ENCODE peak calls at places on chromosomes 3 and 15, in nine cellular contexts. One of them, this sample, is unnamed.

GRCh38 chr3:42880601-42881451 is 5.1 kb upstream of the CYP8B1 start:
- DNase-seq in fibroblast of the conjunctiva: peak
- DNase-seq in COR-L47: peak
- DNase-seq in stimulated activated CD4-positive, alpha-beta T cell treated with anti-CD3 and anti-CD28 coated beads, TNF-alpha, amount 100 ng/mL, for 1 hour: peak
- DNase-seq in HCEC 1CT: peak
- DNase-seq in fibroblast of mammary gland: peak
- DNase-seq in activated B cell treated with CpG ODN at 0.5 μM for 24 hours: peak
- DNase-seq in Daoy: peak
- DNase-seq in AG08395: peak
- DNase-seq in this sample: peak

GRCh38 chr3:98166396-98166795 is at the start of gene OR5H15:
- DNase-seq in fibroblast of the conjunctiva: no peak
- DNase-seq in COR-L47: no peak
- DNase-seq in stimulated activated CD4-positive, alpha-beta T cell treated with anti-CD3 and anti-CD28 coated beads, TNF-alpha, amount 100 ng/mL, for 1 hour: no peak
- DNase-seq in HCEC 1CT: no peak
- DNase-seq in fibroblast of mammary gland: no peak
- DNase-seq in activated B cell treated with CpG ODN at 0.5 μM for 24 hours: no peak
- DNase-seq in Daoy: no peak
- DNase-seq in AG08395: no peak
- DNase-seq in this sample: no peak

GRCh38 chr3:172087827-172088580 is 48.6 kb downstream of the FNDC3B start:
- DNase-seq in fibroblast of the conjunctiva: no peak
- DNase-seq in COR-L47: no peak
- DNase-seq in stimulated activated CD4-positive, alpha-beta T cell treated with anti-CD3 and anti-CD28 coated beads, TNF-alpha, amount 100 ng/mL, for 1 hour: no peak
- DNase-seq in HCEC 1CT: no peak
- DNase-seq in fibroblast of mammary gland: no peak
- DNase-seq in activated B cell treated with CpG ODN at 0.5 μM for 24 hours: no peak
- DNase-seq in Daoy: no peak
- DNase-seq in AG08395: no peak
- DNase-seq in this sample: no peak

GRCh38 chr3:138220788-138221187 is 33.7 kb downstream of the ARMC8 start:
- DNase-seq in fibroblast of the conjunctiva: no peak
- DNase-seq in COR-L47: no peak
- DNase-seq in stimulated activated CD4-positive, alpha-beta T cell treated with anti-CD3 and anti-CD28 coated beads, TNF-alpha, amount 100 ng/mL, for 1 hour: no peak
- DNase-seq in HCEC 1CT: peak
- DNase-seq in fibroblast of mammary gland: peak
- DNase-seq in activated B cell treated with CpG ODN at 0.5 μM for 24 hours: no peak
- DNase-seq in Daoy: peak
- DNase-seq in AG08395: no peak
- DNase-seq in this sample: no peak

GRCh38 chr15:66862111-66862815 is 160.2 kb downstream of the SMAD6 start:
- DNase-seq in fibroblast of the conjunctiva: no peak
- DNase-seq in COR-L47: no peak
- DNase-seq in stimulated activated CD4-positive, alpha-beta T cell treated with anti-CD3 and anti-CD28 coated beads, TNF-alpha, amount 100 ng/mL, for 1 hour: no peak
- DNase-seq in HCEC 1CT: peak
- DNase-seq in fibroblast of mammary gland: peak
- DNase-seq in activated B cell treated with CpG ODN at 0.5 μM for 24 hours: no peak
- DNase-seq in Daoy: peak
- DNase-seq in AG08395: peak
- DNase-seq in this sample: peak

GRCh38 chr15:78934063-78935023 is 10.5 kb downstream of the CTSH start:
- DNase-seq in fibroblast of the conjunctiva: no peak
- DNase-seq in COR-L47: no peak
- DNase-seq in stimulated activated CD4-positive, alpha-beta T cell treated with anti-CD3 and anti-CD28 coated beads, TNF-alpha, amount 100 ng/mL, for 1 hour: no peak
- DNase-seq in HCEC 1CT: no peak
- DNase-seq in fibroblast of mammary gland: no peak
- DNase-seq in activated B cell treated with CpG ODN at 0.5 μM for 24 hours: no peak
- DNase-seq in Daoy: no peak
- DNase-seq in AG08395: no peak
- DNase-seq in this sample: no peak

GRCh38 chr3:14849831-14850230 is 31.1 kb downstream of the FGD5 start:
- DNase-seq in fibroblast of the conjunctiva: no peak
- DNase-seq in COR-L47: no peak
- DNase-seq in stimulated activated CD4-positive, alpha-beta T cell treated with anti-CD3 and anti-CD28 coated beads, TNF-alpha, amount 100 ng/mL, for 1 hour: no peak
- DNase-seq in HCEC 1CT: no peak
- DNase-seq in fibroblast of mammary gland: no peak
- DNase-seq in activated B cell treated with CpG ODN at 0.5 μM for 24 hours: no peak
- DNase-seq in Daoy: peak
- DNase-seq in AG08395: no peak
- DNase-seq in this sample: no peak

GRCh38 chr3:99875925-99876781 is 58.5 kb downstream of the CMSS1 start:
- DNase-seq in fibroblast of the conjunctiva: peak
- DNase-seq in COR-L47: peak
- DNase-seq in stimulated activated CD4-positive, alpha-beta T cell treated with anti-CD3 and anti-CD28 coated beads, TNF-alpha, amount 100 ng/mL, for 1 hour: peak
- DNase-seq in HCEC 1CT: peak
- DNase-seq in fibroblast of mammary gland: peak
- DNase-seq in activated B cell treated with CpG ODN at 0.5 μM for 24 hours: peak
- DNase-seq in Daoy: peak
- DNase-seq in AG08395: peak
- DNase-seq in this sample: peak

GRCh38 chr3:47781326-47781684 is 388 bp downstream of the SMARCC1 start:
- DNase-seq in fibroblast of the conjunctiva: no peak
- DNase-seq in COR-L47: no peak
- DNase-seq in stimulated activated CD4-positive, alpha-beta T cell treated with anti-CD3 and anti-CD28 coated beads, TNF-alpha, amount 100 ng/mL, for 1 hour: no peak
- DNase-seq in HCEC 1CT: peak
- DNase-seq in fibroblast of mammary gland: peak
- DNase-seq in activated B cell treated with CpG ODN at 0.5 μM for 24 hours: peak
- DNase-seq in Daoy: peak
- DNase-seq in AG08395: peak
- DNase-seq in this sample: peak

GRCh38 chr15:64636101-64636500 is 139.3 kb downstream of the RBPMS2 start:
- DNase-seq in fibroblast of the conjunctiva: no peak
- DNase-seq in COR-L47: peak
- DNase-seq in stimulated activated CD4-positive, alpha-beta T cell treated with anti-CD3 and anti-CD28 coated beads, TNF-alpha, amount 100 ng/mL, for 1 hour: no peak
- DNase-seq in HCEC 1CT: no peak
- DNase-seq in fibroblast of mammary gland: no peak
- DNase-seq in activated B cell treated with CpG ODN at 0.5 μM for 24 hours: no peak
- DNase-seq in Daoy: no peak
- DNase-seq in AG08395: no peak
- DNase-seq in this sample: no peak

GRCh38 chr3:186782542-186783069 is 771 bp upstream of the EIF4A2 start:
- DNase-seq in fibroblast of the conjunctiva: no peak
- DNase-seq in COR-L47: peak
- DNase-seq in stimulated activated CD4-positive, alpha-beta T cell treated with anti-CD3 and anti-CD28 coated beads, TNF-alpha, amount 100 ng/mL, for 1 hour: no peak
- DNase-seq in HCEC 1CT: peak
- DNase-seq in fibroblast of mammary gland: no peak
- DNase-seq in activated B cell treated with CpG ODN at 0.5 μM for 24 hours: no peak
- DNase-seq in Daoy: no peak
- DNase-seq in AG08395: no peak
- DNase-seq in this sample: no peak

GRCh38 chr15:76204558-76204845 is 106.8 kb downstream of the ETFA start:
- DNase-seq in fibroblast of the conjunctiva: no peak
- DNase-seq in COR-L47: no peak
- DNase-seq in stimulated activated CD4-positive, alpha-beta T cell treated with anti-CD3 and anti-CD28 coated beads, TNF-alpha, amount 100 ng/mL, for 1 hour: no peak
- DNase-seq in HCEC 1CT: no peak
- DNase-seq in fibroblast of mammary gland: no peak
- DNase-seq in activated B cell treated with CpG ODN at 0.5 μM for 24 hours: no peak
- DNase-seq in Daoy: no peak
- DNase-seq in AG08395: no peak
- DNase-seq in this sample: no peak

GRCh38 chr3:48899298-48899697 is 616 bp upstream of the SLC25A20 start:
- DNase-seq in fibroblast of the conjunctiva: no peak
- DNase-seq in COR-L47: no peak
- DNase-seq in stimulated activated CD4-positive, alpha-beta T cell treated with anti-CD3 and anti-CD28 coated beads, TNF-alpha, amount 100 ng/mL, for 1 hour: no peak
- DNase-seq in HCEC 1CT: no peak
- DNase-seq in fibroblast of mammary gland: no peak
- DNase-seq in activated B cell treated with CpG ODN at 0.5 μM for 24 hours: no peak
- DNase-seq in Daoy: no peak
- DNase-seq in AG08395: no peak
- DNase-seq in this sample: no peak

GRCh38 chr15:48862705-48863104 is 15.2 kb upstream of the EID1 start:
- DNase-seq in fibroblast of the conjunctiva: no peak
- DNase-seq in COR-L47: no peak
- DNase-seq in stimulated activated CD4-positive, alpha-beta T cell treated with anti-CD3 and anti-CD28 coated beads, TNF-alpha, amount 100 ng/mL, for 1 hour: no peak
- DNase-seq in HCEC 1CT: no peak
- DNase-seq in fibroblast of mammary gland: no peak
- DNase-seq in activated B cell treated with CpG ODN at 0.5 μM for 24 hours: no peak
- DNase-seq in Daoy: no peak
- DNase-seq in AG08395: no peak
- DNase-seq in this sample: no peak

GRCh38 chr3:123046262-123046873 is 18.8 kb upstream of the SEMA5B start:
- DNase-seq in fibroblast of the conjunctiva: no peak
- DNase-seq in COR-L47: no peak
- DNase-seq in stimulated activated CD4-positive, alpha-beta T cell treated with anti-CD3 and anti-CD28 coated beads, TNF-alpha, amount 100 ng/mL, for 1 hour: no peak
- DNase-seq in HCEC 1CT: no peak
- DNase-seq in fibroblast of mammary gland: no peak
- DNase-seq in activated B cell treated with CpG ODN at 0.5 μM for 24 hours: no peak
- DNase-seq in Daoy: peak
- DNase-seq in AG08395: peak
- DNase-seq in this sample: no peak

GRCh38 chr3:150073031-150073430 is 102.3 kb upstream of the PFN2 start:
- DNase-seq in fibroblast of the conjunctiva: no peak
- DNase-seq in COR-L47: no peak
- DNase-seq in stimulated activated CD4-positive, alpha-beta T cell treated with anti-CD3 and anti-CD28 coated beads, TNF-alpha, amount 100 ng/mL, for 1 hour: no peak
- DNase-seq in HCEC 1CT: peak
- DNase-seq in fibroblast of mammary gland: no peak
- DNase-seq in activated B cell treated with CpG ODN at 0.5 μM for 24 hours: no peak
- DNase-seq in Daoy: no peak
- DNase-seq in AG08395: peak
- DNase-seq in this sample: no peak

GRCh38 chr15:76467136-76467535 is 130.6 kb downstream of the ISL2 start:
- DNase-seq in fibroblast of the conjunctiva: no peak
- DNase-seq in COR-L47: no peak
- DNase-seq in stimulated activated CD4-positive, alpha-beta T cell treated with anti-CD3 and anti-CD28 coated beads, TNF-alpha, amount 100 ng/mL, for 1 hour: no peak
- DNase-seq in HCEC 1CT: no peak
- DNase-seq in fibroblast of mammary gland: no peak
- DNase-seq in activated B cell treated with CpG ODN at 0.5 μM for 24 hours: no peak
- DNase-seq in Daoy: no peak
- DNase-seq in AG08395: no peak
- DNase-seq in this sample: no peak

GRCh38 chr3:71341721-71342120 is 241.8 kb downstream of the FOXP1 start:
- DNase-seq in fibroblast of the conjunctiva: peak
- DNase-seq in COR-L47: no peak
- DNase-seq in stimulated activated CD4-positive, alpha-beta T cell treated with anti-CD3 and anti-CD28 coated beads, TNF-alpha, amount 100 ng/mL, for 1 hour: no peak
- DNase-seq in HCEC 1CT: peak
- DNase-seq in fibroblast of mammary gland: peak
- DNase-seq in activated B cell treated with CpG ODN at 0.5 μM for 24 hours: no peak
- DNase-seq in Daoy: peak
- DNase-seq in AG08395: peak
- DNase-seq in this sample: no peak

GRCh38 chr3:126147147-126147931 is 33.0 kb downstream of the ALDH1L1 start:
- DNase-seq in fibroblast of the conjunctiva: no peak
- DNase-seq in COR-L47: no peak
- DNase-seq in stimulated activated CD4-positive, alpha-beta T cell treated with anti-CD3 and anti-CD28 coated beads, TNF-alpha, amount 100 ng/mL, for 1 hour: no peak
- DNase-seq in HCEC 1CT: no peak
- DNase-seq in fibroblast of mammary gland: no peak
- DNase-seq in activated B cell treated with CpG ODN at 0.5 μM for 24 hours: no peak
- DNase-seq in Daoy: peak
- DNase-seq in AG08395: no peak
- DNase-seq in this sample: peak

GRCh38 chr15:60633426-60633968 is 154.6 kb upstream of the ICE2 start:
- DNase-seq in fibroblast of the conjunctiva: no peak
- DNase-seq in COR-L47: peak
- DNase-seq in stimulated activated CD4-positive, alpha-beta T cell treated with anti-CD3 and anti-CD28 coated beads, TNF-alpha, amount 100 ng/mL, for 1 hour: no peak
- DNase-seq in HCEC 1CT: no peak
- DNase-seq in fibroblast of mammary gland: no peak
- DNase-seq in activated B cell treated with CpG ODN at 0.5 μM for 24 hours: no peak
- DNase-seq in Daoy: no peak
- DNase-seq in AG08395: no peak
- DNase-seq in this sample: no peak

GRCh38 chr3:29384640-29385039 is 103.8 kb downstream of the RBMS3 start:
- DNase-seq in fibroblast of the conjunctiva: peak
- DNase-seq in COR-L47: no peak
- DNase-seq in stimulated activated CD4-positive, alpha-beta T cell treated with anti-CD3 and anti-CD28 coated beads, TNF-alpha, amount 100 ng/mL, for 1 hour: no peak
- DNase-seq in HCEC 1CT: peak
- DNase-seq in fibroblast of mammary gland: peak
- DNase-seq in activated B cell treated with CpG ODN at 0.5 μM for 24 hours: no peak
- DNase-seq in Daoy: peak
- DNase-seq in AG08395: peak
- DNase-seq in this sample: no peak

GRCh38 chr3:124833710-124834332 is 53.3 kb downstream of the ITGB5 start:
- DNase-seq in fibroblast of the conjunctiva: no peak
- DNase-seq in COR-L47: no peak
- DNase-seq in stimulated activated CD4-positive, alpha-beta T cell treated with anti-CD3 and anti-CD28 coated beads, TNF-alpha, amount 100 ng/mL, for 1 hour: no peak
- DNase-seq in HCEC 1CT: no peak
- DNase-seq in fibroblast of mammary gland: no peak
- DNase-seq in activated B cell treated with CpG ODN at 0.5 μM for 24 hours: no peak
- DNase-seq in Daoy: no peak
- DNase-seq in AG08395: no peak
- DNase-seq in this sample: no peak

GRCh38 chr3:37949866-37950265 is 40.7 kb upstream of the VILL start:
- DNase-seq in fibroblast of the conjunctiva: no peak
- DNase-seq in COR-L47: no peak
- DNase-seq in stimulated activated CD4-positive, alpha-beta T cell treated with anti-CD3 and anti-CD28 coated beads, TNF-alpha, amount 100 ng/mL, for 1 hour: no peak
- DNase-seq in HCEC 1CT: no peak
- DNase-seq in fibroblast of mammary gland: peak
- DNase-seq in activated B cell treated with CpG ODN at 0.5 μM for 24 hours: no peak
- DNase-seq in Daoy: no peak
- DNase-seq in AG08395: no peak
- DNase-seq in this sample: no peak

GRCh38 chr3:177905895-177906511 is 630.2 kb upstream of the KCNMB2 start:
- DNase-seq in fibroblast of the conjunctiva: peak
- DNase-seq in COR-L47: no peak
- DNase-seq in stimulated activated CD4-positive, alpha-beta T cell treated with anti-CD3 and anti-CD28 coated beads, TNF-alpha, amount 100 ng/mL, for 1 hour: no peak
- DNase-seq in HCEC 1CT: peak
- DNase-seq in fibroblast of mammary gland: peak
- DNase-seq in activated B cell treated with CpG ODN at 0.5 μM for 24 hours: no peak
- DNase-seq in Daoy: peak
- DNase-seq in AG08395: peak
- DNase-seq in this sample: no peak

GRCh38 chr3:138875754-138876664 is 41.3 kb upstream of the PIK3CB start:
- DNase-seq in fibroblast of the conjunctiva: no peak
- DNase-seq in COR-L47: no peak
- DNase-seq in stimulated activated CD4-positive, alpha-beta T cell treated with anti-CD3 and anti-CD28 coated beads, TNF-alpha, amount 100 ng/mL, for 1 hour: no peak
- DNase-seq in HCEC 1CT: no peak
- DNase-seq in fibroblast of mammary gland: no peak
- DNase-seq in activated B cell treated with CpG ODN at 0.5 μM for 24 hours: no peak
- DNase-seq in Daoy: no peak
- DNase-seq in AG08395: no peak
- DNase-seq in this sample: no peak

GRCh38 chr3:59978979-59979378 is 929.2 kb upstream of the CFAP20DC start:
- DNase-seq in fibroblast of the conjunctiva: no peak
- DNase-seq in COR-L47: no peak
- DNase-seq in stimulated activated CD4-positive, alpha-beta T cell treated with anti-CD3 and anti-CD28 coated beads, TNF-alpha, amount 100 ng/mL, for 1 hour: no peak
- DNase-seq in HCEC 1CT: no peak
- DNase-seq in fibroblast of mammary gland: no peak
- DNase-seq in activated B cell treated with CpG ODN at 0.5 μM for 24 hours: no peak
- DNase-seq in Daoy: no peak
- DNase-seq in AG08395: no peak
- DNase-seq in this sample: no peak

GRCh38 chr3:50531201-50531600 is 27.8 kb upstream of the CACNA2D2 start:
- DNase-seq in fibroblast of the conjunctiva: no peak
- DNase-seq in COR-L47: no peak
- DNase-seq in stimulated activated CD4-positive, alpha-beta T cell treated with anti-CD3 and anti-CD28 coated beads, TNF-alpha, amount 100 ng/mL, for 1 hour: no peak
- DNase-seq in HCEC 1CT: no peak
- DNase-seq in fibroblast of mammary gland: no peak
- DNase-seq in activated B cell treated with CpG ODN at 0.5 μM for 24 hours: no peak
- DNase-seq in Daoy: no peak
- DNase-seq in AG08395: no peak
- DNase-seq in this sample: no peak

GRCh38 chr15:63073497-63074172 is 31.1 kb downstream of the TPM1 start:
- DNase-seq in fibroblast of the conjunctiva: no peak
- DNase-seq in COR-L47: no peak
- DNase-seq in stimulated activated CD4-positive, alpha-beta T cell treated with anti-CD3 and anti-CD28 coated beads, TNF-alpha, amount 100 ng/mL, for 1 hour: no peak
- DNase-seq in HCEC 1CT: no peak
- DNase-seq in fibroblast of mammary gland: no peak
- DNase-seq in activated B cell treated with CpG ODN at 0.5 μM for 24 hours: no peak
- DNase-seq in Daoy: no peak
- DNase-seq in AG08395: no peak
- DNase-seq in this sample: no peak

GRCh38 chr3:152197937-152198336 is 70.8 kb upstream of the MBNL1 start:
- DNase-seq in fibroblast of the conjunctiva: no peak
- DNase-seq in COR-L47: no peak
- DNase-seq in stimulated activated CD4-positive, alpha-beta T cell treated with anti-CD3 and anti-CD28 coated beads, TNF-alpha, amount 100 ng/mL, for 1 hour: no peak
- DNase-seq in HCEC 1CT: no peak
- DNase-seq in fibroblast of mammary gland: no peak
- DNase-seq in activated B cell treated with CpG ODN at 0.5 μM for 24 hours: no peak
- DNase-seq in Daoy: no peak
- DNase-seq in AG08395: no peak
- DNase-seq in this sample: no peak

GRCh38 chr3:64454179-64454578 is 228.9 kb upstream of the PRICKLE2 start:
- DNase-seq in fibroblast of the conjunctiva: no peak
- DNase-seq in COR-L47: no peak
- DNase-seq in stimulated activated CD4-positive, alpha-beta T cell treated with anti-CD3 and anti-CD28 coated beads, TNF-alpha, amount 100 ng/mL, for 1 hour: no peak
- DNase-seq in HCEC 1CT: peak
- DNase-seq in fibroblast of mammary gland: peak
- DNase-seq in activated B cell treated with CpG ODN at 0.5 μM for 24 hours: no peak
- DNase-seq in Daoy: peak
- DNase-seq in AG08395: peak
- DNase-seq in this sample: no peak

This sample was measured in right lobe of liver.